ENCODE peak calls at places on chromosomes 2 and 18, in nine cellular contexts. One of them, this sample, is unnamed.

GRCh38 chr18:79439201-79440023 is 43.7 kb downstream of the NFATC1 start:
- DNase-seq in posterior cingulate gyrus: no peak
- DNase-seq in T-helper 1 cell: no peak
- DNase-seq in EH: peak; percentile 74
- DNase-seq in GM19239: no peak
- DNase-seq in H9: no peak
- DNase-seq in heart right ventricle: no peak
- DNase-seq in HTR-8/SVneo: no peak
- DNase-seq in tibial artery: no peak
- DNase-seq in this sample: no peak

GRCh38 chr2:201966691-201967388 is 66.8 kb upstream of the FZD7 start:
- DNase-seq in posterior cingulate gyrus: no peak
- DNase-seq in T-helper 1 cell: no peak
- DNase-seq in EH: peak; percentile 10
- DNase-seq in GM19239: no peak
- DNase-seq in H9: no peak
- DNase-seq in heart right ventricle: no peak
- DNase-seq in HTR-8/SVneo: no peak
- DNase-seq in tibial artery: no peak
- DNase-seq in this sample: no peak

GRCh38 chr2:227812001-227812400 is 1.6 kb upstream of the CCL20 start:
- DNase-seq in posterior cingulate gyrus: no peak
- DNase-seq in T-helper 1 cell: no peak
- DNase-seq in EH: no peak
- DNase-seq in GM19239: no peak
- DNase-seq in H9: no peak
- DNase-seq in heart right ventricle: no peak
- DNase-seq in HTR-8/SVneo: no peak
- DNase-seq in tibial artery: no peak
- DNase-seq in this sample: no peak

GRCh38 chr2:24404582-24404981 is 44.2 kb upstream of the ITSN2 start:
- DNase-seq in posterior cingulate gyrus: no peak
- DNase-seq in T-helper 1 cell: no peak
- DNase-seq in EH: peak; percentile 54
- DNase-seq in GM19239: no peak
- DNase-seq in H9: no peak
- DNase-seq in heart right ventricle: no peak
- DNase-seq in HTR-8/SVneo: peak; percentile 21
- DNase-seq in tibial artery: no peak
- DNase-seq in this sample: no peak

GRCh38 chr2:77521931-77522470 is at the start of gene LRRTM4:
- DNase-seq in posterior cingulate gyrus: peak; percentile 49
- DNase-seq in T-helper 1 cell: no peak
- DNase-seq in EH: no peak
- DNase-seq in GM19239: no peak
- DNase-seq in H9: peak; percentile 56
- DNase-seq in heart right ventricle: no peak
- DNase-seq in HTR-8/SVneo: no peak
- DNase-seq in tibial artery: no peak
- DNase-seq in this sample: peak; percentile 20

GRCh38 chr2:120574620-120575019 is 161.0 kb upstream of the GLI2 start:
- DNase-seq in posterior cingulate gyrus: peak; percentile 11
- DNase-seq in T-helper 1 cell: no peak
- DNase-seq in EH: no peak
- DNase-seq in GM19239: no peak
- DNase-seq in H9: no peak
- DNase-seq in heart right ventricle: no peak
- DNase-seq in HTR-8/SVneo: no peak
- DNase-seq in tibial artery: no peak
- DNase-seq in this sample: no peak

GRCh38 chr2:224657349-224657748 is 58.8 kb downstream of the CCDC195 start:
- DNase-seq in posterior cingulate gyrus: no peak
- DNase-seq in T-helper 1 cell: no peak
- DNase-seq in EH: no peak
- DNase-seq in GM19239: no peak
- DNase-seq in H9: no peak
- DNase-seq in heart right ventricle: no peak
- DNase-seq in HTR-8/SVneo: no peak
- DNase-seq in tibial artery: no peak
- DNase-seq in this sample: no peak

GRCh38 chr2:172489682-172490081 is 62.3 kb downstream of the ITGA6 start:
- DNase-seq in posterior cingulate gyrus: no peak
- DNase-seq in T-helper 1 cell: no peak
- DNase-seq in EH: peak; percentile 28
- DNase-seq in GM19239: no peak
- DNase-seq in H9: no peak
- DNase-seq in heart right ventricle: no peak
- DNase-seq in HTR-8/SVneo: no peak
- DNase-seq in tibial artery: no peak
- DNase-seq in this sample: no peak

GRCh38 chr18:31684279-31685096 is at the start of gene B4GALT6:
- DNase-seq in posterior cingulate gyrus: peak; percentile 83
- DNase-seq in T-helper 1 cell: no peak
- DNase-seq in EH: no peak
- DNase-seq in GM19239: peak; percentile 58
- DNase-seq in H9: peak; percentile 73
- DNase-seq in heart right ventricle: peak; percentile 30
- DNase-seq in HTR-8/SVneo: no peak
- DNase-seq in tibial artery: no peak
- DNase-seq in this sample: peak; percentile 29

GRCh38 chr18:78906066-78906465 is 73.6 kb upstream of the SALL3 start:
- DNase-seq in posterior cingulate gyrus: no peak
- DNase-seq in T-helper 1 cell: no peak
- DNase-seq in EH: no peak
- DNase-seq in GM19239: no peak
- DNase-seq in H9: no peak
- DNase-seq in heart right ventricle: no peak
- DNase-seq in HTR-8/SVneo: no peak
- DNase-seq in tibial artery: no peak
- DNase-seq in this sample: no peak

GRCh38 chr2:69518836-69519235 is 81.6 kb upstream of the NFU1 start:
- DNase-seq in posterior cingulate gyrus: no peak
- DNase-seq in T-helper 1 cell: no peak
- DNase-seq in EH: no peak
- DNase-seq in GM19239: no peak
- DNase-seq in H9: peak; percentile 94
- DNase-seq in heart right ventricle: no peak
- DNase-seq in HTR-8/SVneo: no peak
- DNase-seq in tibial artery: no peak
- DNase-seq in this sample: peak; percentile 36

GRCh38 chr18:33181016-33181415 is 259.5 kb downstream of the CCDC178 start:
- DNase-seq in posterior cingulate gyrus: no peak
- DNase-seq in T-helper 1 cell: no peak
- DNase-seq in EH: no peak
- DNase-seq in GM19239: no peak
- DNase-seq in H9: no peak
- DNase-seq in heart right ventricle: no peak
- DNase-seq in HTR-8/SVneo: no peak
- DNase-seq in tibial artery: no peak
- DNase-seq in this sample: no peak

GRCh38 chr2:63845866-63846265 is 4.2 kb downstream of the UGP2 start:
- DNase-seq in posterior cingulate gyrus: no peak
- DNase-seq in T-helper 1 cell: no peak
- DNase-seq in EH: no peak
- DNase-seq in GM19239: no peak
- DNase-seq in H9: no peak
- DNase-seq in heart right ventricle: no peak
- DNase-seq in HTR-8/SVneo: no peak
- DNase-seq in tibial artery: no peak
- DNase-seq in this sample: no peak